ENCODE peak calls at places on chromosomes 3 and 15, in seven cellular contexts. L is BE2C, M is HCT116, E is OCI-LY7, S is endodermal cell, B is testis, Y is spleen. Q is an unnamed sample. For H3K4me1, the result is how much of the 10 kb centered on the place peaks cover.

GRCh38 chr3:196422976-196423781 is 9.0 kb downstream of the UBXN7 start:
- DNase-seq in L (peak), M (no peak), E (no peak), S (peak), B (peak), Y (no peak), Q (peak)

GRCh38 chr3:139217633-139218032 is 126.2 kb upstream of the MRPS22 start:
- DNase-seq in L (no peak), M (no peak), E (no peak), S (no peak), B (no peak), Y (no peak), Q (no peak)

GRCh38 chr3:100662113-100662823 is 47.0 kb upstream of the TFG start:
- DNase-seq in L (no peak), M (no peak), E (no peak), S (no peak), B (no peak), Y (no peak), Q (no peak)

GRCh38 chr15:70955151-70955550 is 62.5 kb downstream of the LRRC49 start:
- DNase-seq in L (no peak), M (no peak), E (no peak), S (no peak), B (no peak), Y (no peak), Q (peak)

GRCh38 chr3:188533172-188533571 is 379.2 kb downstream of the LPP start:
- DNase-seq in L (no peak), M (no peak), E (no peak), S (no peak), B (no peak), Y (no peak), Q (no peak)

GRCh38 chr3:76245073-76245472 is 459.7 kb upstream of the ZNF717 start:
- DNase-seq in L (no peak), M (no peak), E (no peak), S (no peak), B (no peak), Y (no peak), Q (no peak)

GRCh38 chr3:73813291-73813977 is 188.7 kb upstream of the PDZRN3 start:
- DNase-seq in L (peak), M (no peak), E (no peak), S (no peak), B (no peak), Y (no peak), Q (no peak)

GRCh38 chr15:75104804-75105557 is 81.6 kb downstream of the PPCDC start:
- DNase-seq in L (no peak), M (peak), E (peak), S (no peak), B (no peak), Y (no peak), Q (peak)

GRCh38 chr3:8561365-8561764 is 59.7 kb downstream of the LMCD1 start:
- DNase-seq in L (no peak), M (no peak), E (no peak), S (no peak), B (peak), Y (no peak), Q (peak)

GRCh38 chr3:116019254-116019763 is 396.0 kb downstream of the GAP43 start:
- DNase-seq in L (no peak), M (no peak), E (no peak), S (no peak), B (no peak), Y (no peak), Q (no peak)

GRCh38 chr3:134179508-134179907 is 71.2 kb downstream of the RYK start:
- DNase-seq in L (no peak), M (no peak), E (no peak), S (no peak), B (no peak), Y (no peak), Q (no peak)
- H3K4me3 ChIP-seq in L (no peak), M (no peak), E (no peak), S (no peak), B (no peak), Y (no peak), Q (no peak)

DNA sequence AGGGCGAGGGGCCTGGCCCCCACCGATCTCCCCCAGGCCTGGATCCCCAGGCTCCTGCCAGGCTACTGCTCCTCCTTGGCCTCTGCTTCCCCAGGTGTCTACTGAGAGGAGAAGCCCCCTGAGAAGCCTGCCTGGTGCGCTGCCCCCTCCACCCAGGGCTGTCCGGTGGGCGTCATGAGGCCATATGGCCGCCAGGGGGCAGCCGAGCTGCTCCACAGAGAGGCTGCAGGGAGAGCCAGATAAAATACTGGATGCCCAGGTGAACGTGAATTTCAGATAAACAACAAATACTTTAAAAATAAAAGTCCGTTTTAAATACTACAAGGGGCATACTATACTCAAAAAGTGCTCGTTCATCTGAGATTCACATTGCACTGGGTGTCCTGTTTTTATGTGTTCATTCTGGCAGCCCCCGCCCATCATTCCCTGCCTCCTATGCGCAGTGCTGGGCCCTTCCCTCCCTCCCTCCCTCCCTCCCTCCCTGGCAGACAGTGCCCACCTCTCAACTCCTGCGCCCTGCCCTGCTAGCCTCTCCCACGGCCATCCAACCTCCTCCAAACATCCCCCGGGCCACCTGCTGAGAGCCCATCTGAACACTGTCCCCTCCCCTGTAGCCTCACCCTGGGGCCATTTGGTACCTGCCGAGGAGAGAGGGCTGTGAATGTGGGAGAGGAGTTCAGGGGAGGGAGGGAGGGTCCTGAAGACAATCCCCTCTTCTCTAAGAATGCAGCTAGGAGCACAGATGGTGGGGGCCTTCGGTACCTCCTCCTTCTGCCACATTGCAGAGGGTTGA is 29.5 kb downstream of the PSTPIP1 start:
- DNase-seq in L (peak), M (no peak), E (peak), S (peak), B (peak), Y (peak), Q (no peak)
- H3K4me1 ChIP-seq in L (under half), M (under half), E (under half), S (under half), B (under half), Y (half or more), Q (under half)

GRCh38 chr3:103181175-103181574 is 746.4 kb downstream of the ZPLD1 start:
- DNase-seq in L (no peak), M (no peak), E (no peak), S (no peak), B (no peak), Y (no peak), Q (no peak)

DNA sequence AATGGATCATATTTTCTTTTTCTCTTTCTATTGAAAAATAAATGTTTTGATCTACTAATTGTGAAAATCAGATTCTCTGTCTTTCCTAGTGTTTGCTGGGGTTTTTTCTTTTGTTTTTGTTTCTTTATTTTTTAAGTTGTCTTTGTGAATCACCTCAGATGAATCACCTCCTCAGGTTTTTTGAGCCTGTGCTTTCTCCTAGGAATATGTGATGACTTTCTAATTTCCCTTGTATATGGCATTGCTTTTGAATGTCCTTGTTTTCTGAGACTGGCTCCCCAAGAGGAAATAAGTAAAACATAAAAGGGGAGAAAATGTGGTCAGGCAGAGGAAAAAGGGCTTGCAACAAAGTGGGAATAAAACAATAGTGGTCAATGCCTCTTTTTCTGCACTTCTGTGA is 750.0 kb downstream of the ZPLD1 start:
- DNase-seq in L (no peak), M (no peak), E (no peak), S (no peak), B (no peak), Y (no peak), Q (no peak)
- H3K4me3 ChIP-seq in L (no peak), M (no peak), E (no peak), S (no peak), B (no peak), Y (no peak), Q (no peak)

GRCh38 chr3:32886911-32887310 is 64.5 kb upstream of the CCR4 start:
- DNase-seq in L (no peak), M (no peak), E (no peak), S (no peak), B (no peak), Y (no peak), Q (no peak)

GRCh38 chr3:32891365-32891764 is 60.1 kb upstream of the CCR4 start:
- DNase-seq in L (no peak), M (no peak), E (no peak), S (no peak), B (no peak), Y (no peak), Q (no peak)

GRCh38 chr3:32886296-32886695 is 65.1 kb upstream of the CCR4 start:
- DNase-seq in L (no peak), M (no peak), E (no peak), S (no peak), B (no peak), Y (no peak), Q (no peak)

GRCh38 chr3:32890420-32891276 is 60.8 kb upstream of the CCR4 start:
- DNase-seq in L (no peak), M (no peak), E (no peak), S (no peak), B (no peak), Y (no peak), Q (no peak)

GRCh38 chr3:32888739-32889138 is 62.7 kb upstream of the CCR4 start:
- DNase-seq in L (no peak), M (no peak), E (no peak), S (no peak), B (no peak), Y (no peak), Q (no peak)
- H3K4me1 ChIP-seq in L (under half), M (under half), E (under half), S (under half), B (under half), Y (under half), Q (under half)

GRCh38 chr3:137761563-137762503 is 2.3 kb upstream of the SOX14 start:
- DNase-seq in L (no peak), M (no peak), E (no peak), S (peak), B (no peak), Y (no peak), Q (no peak)
- H3K4me3 ChIP-seq in L (no peak), M (no peak), E (no peak), S (peak), B (no peak), Y (no peak), Q (no peak)

GRCh38 chr3:39347586-39347876 is 18.0 kb downstream of the CCR8 start:
- DNase-seq in L (no peak), M (no peak), E (no peak), S (no peak), B (no peak), Y (no peak), Q (no peak)

GRCh38 chr3:39349080-39349479 is 19.6 kb downstream of the CCR8 start:
- DNase-seq in L (no peak), M (no peak), E (no peak), S (no peak), B (no peak), Y (no peak), Q (no peak)

GRCh38 chr3:39343760-39344159 is 14.3 kb downstream of the CCR8 start:
- DNase-seq in L (no peak), M (no peak), E (no peak), S (no peak), B (no peak), Y (no peak), Q (no peak)

GRCh38 chr3:39344746-39345344 is 15.3 kb downstream of the CCR8 start:
- DNase-seq in L (no peak), M (no peak), E (no peak), S (no peak), B (no peak), Y (no peak), Q (no peak)

DNA sequence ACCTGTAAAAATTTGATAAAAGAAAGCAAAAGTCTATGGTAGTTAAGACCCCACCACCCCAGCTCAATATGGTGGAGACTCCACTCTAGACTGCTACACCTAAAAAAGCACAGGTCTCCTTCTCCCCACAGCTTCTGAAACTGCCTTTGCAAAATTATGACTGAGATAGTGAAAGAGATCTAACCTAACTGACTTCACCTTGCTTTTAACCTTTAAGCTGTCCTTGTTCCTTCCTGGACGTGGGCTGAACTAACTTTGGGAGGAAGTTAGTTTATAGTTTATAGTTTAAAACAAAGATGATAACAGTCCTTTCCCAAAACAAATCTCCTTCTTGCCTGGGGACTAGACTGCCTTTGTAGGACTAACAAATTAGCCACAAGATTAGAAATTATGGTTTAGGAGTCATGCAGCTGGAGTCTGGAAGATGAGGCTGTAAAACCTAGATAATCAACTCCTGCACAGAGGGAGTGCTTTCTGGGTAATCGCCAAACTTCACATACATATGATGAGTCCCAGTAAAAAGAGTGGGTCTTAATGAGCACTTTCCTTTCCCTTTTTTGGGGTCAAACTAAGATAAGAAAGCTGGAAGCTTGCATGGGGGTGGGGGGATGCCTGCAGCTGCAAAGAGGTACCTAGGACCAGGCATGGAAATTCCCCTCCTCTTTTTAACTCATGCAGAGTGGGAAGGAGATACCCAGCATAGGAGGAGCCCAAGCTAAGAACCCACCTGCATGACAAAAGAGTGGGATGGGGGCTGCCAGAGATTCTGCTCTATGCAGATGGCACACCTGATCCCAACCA is 17.5 kb downstream of the CCR8 start:
- DNase-seq in L (no peak), M (no peak), E (no peak), S (no peak), B (no peak), Y (no peak), Q (no peak)
- H3K4me1 ChIP-seq in L (under half), M (under half), E (under half), S (under half), B (under half), Y (under half), Q (under half)

GRCh38 chr3:43998374-43998840 is 243.3 kb upstream of the TOPAZ1 start:
- DNase-seq in L (no peak), M (no peak), E (peak), S (peak), B (no peak), Y (no peak), Q (no peak)

GRCh38 chr3:44000586-44000985 is 241.1 kb upstream of the TOPAZ1 start:
- DNase-seq in L (no peak), M (no peak), E (peak), S (no peak), B (no peak), Y (no peak), Q (peak)

GRCh38 chr3:43998841-43999805 is 242.6 kb upstream of the TOPAZ1 start:
- DNase-seq in L (peak), M (no peak), E (peak), S (peak), B (peak), Y (peak), Q (no peak)

GRCh38 chr3:44001072-44001471 is 240.6 kb upstream of the TOPAZ1 start:
- DNase-seq in L (no peak), M (no peak), E (no peak), S (no peak), B (no peak), Y (no peak), Q (no peak)

DNA sequence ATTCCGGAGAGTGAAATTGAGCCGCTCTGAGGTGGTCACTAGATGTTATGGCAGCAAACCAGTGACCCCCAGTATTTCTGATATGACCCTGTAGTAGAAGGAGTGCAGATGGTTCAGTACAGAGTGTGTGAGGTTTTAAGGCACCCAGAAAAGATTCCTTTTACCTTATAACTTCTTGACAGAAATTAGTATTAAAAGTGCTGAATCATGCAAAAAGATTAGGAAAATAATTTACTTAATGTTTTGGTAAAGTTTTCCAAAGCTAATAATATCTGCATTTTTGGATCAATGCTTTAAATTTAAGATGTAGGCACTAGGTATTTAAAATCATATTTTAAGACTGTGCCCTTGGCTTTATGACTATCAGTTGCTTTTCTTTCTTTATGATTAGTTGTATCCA is 241.8 kb upstream of the TOPAZ1 start:
- DNase-seq in L (no peak), M (no peak), E (peak), S (no peak), B (no peak), Y (no peak), Q (no peak)
- H3K4me3 ChIP-seq in L (peak), M (no peak), E (peak), S (peak), B (peak), Y (peak), Q (peak)

DNA sequence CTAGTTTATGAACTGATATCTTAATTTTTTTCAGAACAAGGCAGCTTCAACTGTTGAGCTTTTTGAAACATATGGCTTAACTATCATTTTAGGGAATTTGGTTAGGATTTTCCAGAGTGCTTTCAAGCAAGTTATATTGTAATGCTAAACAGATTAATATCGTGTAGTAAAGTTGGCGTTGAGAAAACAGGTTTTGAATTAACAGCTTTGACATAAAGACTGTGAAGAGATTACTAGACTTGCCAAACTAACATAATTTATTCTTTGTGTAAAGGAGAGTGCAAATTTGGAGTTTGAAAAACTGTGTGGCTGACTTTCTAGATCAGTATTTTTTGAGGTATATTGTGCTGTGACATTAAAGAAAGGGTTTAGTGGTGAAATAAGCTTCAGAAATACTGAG is 17.2 kb downstream of the IQGAP1 start:
- DNase-seq in L (no peak), M (no peak), E (no peak), S (no peak), B (no peak), Y (no peak), Q (no peak)
- H3K4me1 ChIP-seq in L (under half), M (under half), E (under half), S (under half), B (under half), Y (half or more), Q (under half)